ENCODE peak calls at places on chromosomes 6 and 20, in eight cellular contexts. One of them, this sample, is unnamed. For H3K4me1, the result is how much of the 10 kb centered on the place peaks cover.

GRCh38 chr6:162178666-162179065 is 548.9 kb downstream of the PRKN start:
- DNase-seq in heart left ventricle: no peak
- DNase-seq in SJSA1: no peak
- DNase-seq in breast epithelium: no peak
- DNase-seq in colonic mucosa: no peak
- DNase-seq in endodermal cell: no peak
- DNase-seq in adipocyte: no peak
- DNase-seq in effector memory CD4-positive, alpha-beta T cell: no peak
- DNase-seq in this sample: no peak

GRCh38 chr6:74631558-74631957 is 574.3 kb downstream of the COL12A1 start:
- DNase-seq in breast epithelium: no peak
- DNase-seq in SJSA1: no peak
- DNase-seq in colonic mucosa: no peak
- DNase-seq in adipocyte: no peak
- DNase-seq in effector memory CD4-positive, alpha-beta T cell: no peak
- DNase-seq in endodermal cell: no peak
- DNase-seq in heart left ventricle: no peak
- DNase-seq in this sample: no peak

GRCh38 chr6:10564975-10565374 is 43.8 kb downstream of the GCNT2 start:
- DNase-seq in SJSA1: no peak
- DNase-seq in endodermal cell: no peak
- DNase-seq in heart left ventricle: no peak
- DNase-seq in colonic mucosa: no peak
- DNase-seq in effector memory CD4-positive, alpha-beta T cell: no peak
- DNase-seq in adipocyte: no peak
- DNase-seq in breast epithelium: no peak
- DNase-seq in this sample: no peak

GRCh38 chr6:132063738-132064137 is 112.6 kb upstream of the CCN2 start:
- DNase-seq in endodermal cell: no peak
- DNase-seq in breast epithelium: no peak
- DNase-seq in SJSA1: peak
- DNase-seq in colonic mucosa: no peak
- DNase-seq in adipocyte: peak
- DNase-seq in heart left ventricle: no peak
- DNase-seq in effector memory CD4-positive, alpha-beta T cell: no peak
- DNase-seq in this sample: no peak

GRCh38 chr6:148713033-148713738 is 33.6 kb upstream of the UST start:
- DNase-seq in breast epithelium: no peak
- DNase-seq in endodermal cell: no peak
- DNase-seq in SJSA1: no peak
- DNase-seq in heart left ventricle: no peak
- DNase-seq in colonic mucosa: no peak
- DNase-seq in adipocyte: no peak
- DNase-seq in effector memory CD4-positive, alpha-beta T cell: no peak
- DNase-seq in this sample: no peak

GRCh38 chr6:63186970-63187369 is 24.3 kb upstream of the FKBP1C start:
- DNase-seq in endodermal cell: no peak
- DNase-seq in effector memory CD4-positive, alpha-beta T cell: no peak
- DNase-seq in colonic mucosa: no peak
- DNase-seq in adipocyte: no peak
- DNase-seq in SJSA1: no peak
- DNase-seq in heart left ventricle: no peak
- DNase-seq in breast epithelium: no peak
- DNase-seq in this sample: no peak

GRCh38 chr20:35523298-35523888 is 6.1 kb downstream of the C20orf173 start:
- DNase-seq in SJSA1: peak
- DNase-seq in endodermal cell: peak
- DNase-seq in effector memory CD4-positive, alpha-beta T cell: no peak
- DNase-seq in adipocyte: peak
- DNase-seq in colonic mucosa: no peak
- DNase-seq in heart left ventricle: no peak
- DNase-seq in breast epithelium: no peak
- DNase-seq in this sample: no peak

GRCh38 chr6:110255356-110255755 is 75.1 kb downstream of the CDC40 start:
- DNase-seq in endodermal cell: peak
- DNase-seq in colonic mucosa: no peak
- DNase-seq in heart left ventricle: no peak
- DNase-seq in effector memory CD4-positive, alpha-beta T cell: no peak
- DNase-seq in SJSA1: no peak
- DNase-seq in adipocyte: peak
- DNase-seq in breast epithelium: no peak
- DNase-seq in this sample: no peak

GRCh38 chr6:3287976-3288707 is 29.4 kb downstream of the PSMG4 start:
- DNase-seq in effector memory CD4-positive, alpha-beta T cell: no peak
- DNase-seq in heart left ventricle: no peak
- DNase-seq in endodermal cell: peak
- DNase-seq in breast epithelium: no peak
- DNase-seq in SJSA1: no peak
- DNase-seq in adipocyte: no peak
- DNase-seq in colonic mucosa: no peak
- DNase-seq in this sample: no peak

GRCh38 chr6:55175078-55175777 is 913 bp downstream of the HCRTR2 start:
- DNase-seq in SJSA1: no peak
- DNase-seq in breast epithelium: no peak
- DNase-seq in colonic mucosa: no peak
- DNase-seq in effector memory CD4-positive, alpha-beta T cell: no peak
- DNase-seq in heart left ventricle: no peak
- DNase-seq in adipocyte: no peak
- DNase-seq in endodermal cell: peak
- DNase-seq in this sample: no peak

GRCh38 chr6:43090557-43090952 is 14.4 kb downstream of the PTK7 start:
- DNase-seq in SJSA1: no peak
- DNase-seq in colonic mucosa: no peak
- DNase-seq in adipocyte: peak
- DNase-seq in breast epithelium: no peak
- DNase-seq in effector memory CD4-positive, alpha-beta T cell: no peak
- DNase-seq in heart left ventricle: no peak
- DNase-seq in endodermal cell: peak
- DNase-seq in this sample: no peak

GRCh38 chr6:141925001-141925400 is 207.7 kb upstream of the GJE1 start:
- DNase-seq in breast epithelium: no peak
- DNase-seq in adipocyte: peak
- DNase-seq in effector memory CD4-positive, alpha-beta T cell: no peak
- DNase-seq in heart left ventricle: no peak
- DNase-seq in SJSA1: no peak
- DNase-seq in endodermal cell: no peak
- DNase-seq in colonic mucosa: no peak
- DNase-seq in this sample: no peak

GRCh38 chr6:169997930-169998218 is 246.5 kb downstream of the ERMARD start:
- DNase-seq in effector memory CD4-positive, alpha-beta T cell: no peak
- DNase-seq in endodermal cell: no peak
- DNase-seq in SJSA1: peak
- DNase-seq in colonic mucosa: no peak
- DNase-seq in adipocyte: no peak
- DNase-seq in breast epithelium: peak
- DNase-seq in heart left ventricle: peak
- DNase-seq in this sample: peak

GRCh38 chr6:2766767-2767314 is 1.6 kb downstream of the WRNIP1 start:
- DNase-seq in breast epithelium: no peak
- DNase-seq in heart left ventricle: no peak
- DNase-seq in effector memory CD4-positive, alpha-beta T cell: no peak
- DNase-seq in SJSA1: no peak
- DNase-seq in adipocyte: peak
- DNase-seq in colonic mucosa: no peak
- DNase-seq in endodermal cell: no peak
- DNase-seq in this sample: no peak

GRCh38 chr6:84645563-84646266 is 118.7 kb downstream of the TBX18 start:
- DNase-seq in endodermal cell: no peak
- DNase-seq in breast epithelium: no peak
- DNase-seq in SJSA1: no peak
- DNase-seq in heart left ventricle: no peak
- DNase-seq in adipocyte: peak
- DNase-seq in colonic mucosa: no peak
- DNase-seq in effector memory CD4-positive, alpha-beta T cell: no peak
- DNase-seq in this sample: no peak

GRCh38 chr6:72941751-72942150 is 283.5 kb downstream of the KHDC1L start:
- DNase-seq in colonic mucosa: no peak
- DNase-seq in SJSA1: no peak
- DNase-seq in endodermal cell: no peak
- DNase-seq in heart left ventricle: no peak
- DNase-seq in effector memory CD4-positive, alpha-beta T cell: no peak
- DNase-seq in breast epithelium: no peak
- DNase-seq in adipocyte: no peak
- DNase-seq in this sample: no peak

GRCh38 chr6:108671790-108672189 is 111.1 kb downstream of the FOXO3 start:
- DNase-seq in breast epithelium: no peak
- DNase-seq in heart left ventricle: no peak
- DNase-seq in endodermal cell: no peak
- DNase-seq in colonic mucosa: no peak
- DNase-seq in adipocyte: no peak
- DNase-seq in effector memory CD4-positive, alpha-beta T cell: no peak
- DNase-seq in SJSA1: no peak
- DNase-seq in this sample: no peak
- H3K4me1 ChIP-seq in breast epithelium: under half
- H3K4me1 ChIP-seq in heart left ventricle: half or more
- H3K4me1 ChIP-seq in endodermal cell: under half
- H3K4me1 ChIP-seq in colonic mucosa: under half
- H3K4me1 ChIP-seq in adipocyte: under half
- H3K4me1 ChIP-seq in effector memory CD4-positive, alpha-beta T cell: under half
- H3K4me1 ChIP-seq in SJSA1: under half
- H3K4me1 ChIP-seq in this sample: half or more

GRCh38 chr6:4671587-4672115 is 104.6 kb upstream of the CDYL start:
- DNase-seq in SJSA1: no peak
- DNase-seq in heart left ventricle: no peak
- DNase-seq in colonic mucosa: peak
- DNase-seq in breast epithelium: no peak
- DNase-seq in endodermal cell: no peak
- DNase-seq in adipocyte: no peak
- DNase-seq in effector memory CD4-positive, alpha-beta T cell: no peak
- DNase-seq in this sample: no peak

GRCh38 chr6:4668271-4669179 is 107.7 kb upstream of the CDYL start:
- DNase-seq in breast epithelium: no peak
- DNase-seq in SJSA1: peak
- DNase-seq in adipocyte: no peak
- DNase-seq in heart left ventricle: no peak
- DNase-seq in effector memory CD4-positive, alpha-beta T cell: no peak
- DNase-seq in endodermal cell: peak
- DNase-seq in colonic mucosa: peak
- DNase-seq in this sample: no peak

GRCh38 chr6:4670295-4670694 is 105.9 kb upstream of the CDYL start:
- DNase-seq in colonic mucosa: peak
- DNase-seq in effector memory CD4-positive, alpha-beta T cell: no peak
- DNase-seq in breast epithelium: no peak
- DNase-seq in heart left ventricle: no peak
- DNase-seq in adipocyte: no peak
- DNase-seq in endodermal cell: no peak
- DNase-seq in SJSA1: no peak
- DNase-seq in this sample: no peak

GRCh38 chr6:4672772-4673171 is 103.4 kb upstream of the CDYL start:
- DNase-seq in heart left ventricle: no peak
- DNase-seq in adipocyte: peak
- DNase-seq in effector memory CD4-positive, alpha-beta T cell: no peak
- DNase-seq in colonic mucosa: peak
- DNase-seq in breast epithelium: no peak
- DNase-seq in SJSA1: no peak
- DNase-seq in endodermal cell: no peak
- DNase-seq in this sample: no peak

GRCh38 chr6:4670824-4671409 is 105.3 kb upstream of the CDYL start:
- DNase-seq in endodermal cell: no peak
- DNase-seq in SJSA1: no peak
- DNase-seq in colonic mucosa: peak
- DNase-seq in effector memory CD4-positive, alpha-beta T cell: no peak
- DNase-seq in breast epithelium: no peak
- DNase-seq in heart left ventricle: no peak
- DNase-seq in adipocyte: no peak
- DNase-seq in this sample: no peak
- H3K4me1 ChIP-seq in endodermal cell: under half
- H3K4me1 ChIP-seq in SJSA1: under half
- H3K4me1 ChIP-seq in colonic mucosa: under half
- H3K4me1 ChIP-seq in effector memory CD4-positive, alpha-beta T cell: under half
- H3K4me1 ChIP-seq in breast epithelium: under half
- H3K4me1 ChIP-seq in heart left ventricle: under half
- H3K4me1 ChIP-seq in adipocyte: under half
- H3K4me1 ChIP-seq in this sample: under half

GRCh38 chr6:71531006-71531405 is 242.4 kb downstream of the OGFRL1 start:
- DNase-seq in adipocyte: no peak
- DNase-seq in endodermal cell: no peak
- DNase-seq in breast epithelium: no peak
- DNase-seq in colonic mucosa: no peak
- DNase-seq in effector memory CD4-positive, alpha-beta T cell: no peak
- DNase-seq in SJSA1: no peak
- DNase-seq in heart left ventricle: no peak
- DNase-seq in this sample: no peak

GRCh38 chr6:71529026-71529425 is 240.4 kb downstream of the OGFRL1 start:
- DNase-seq in breast epithelium: no peak
- DNase-seq in effector memory CD4-positive, alpha-beta T cell: no peak
- DNase-seq in colonic mucosa: no peak
- DNase-seq in SJSA1: no peak
- DNase-seq in heart left ventricle: no peak
- DNase-seq in adipocyte: no peak
- DNase-seq in endodermal cell: no peak
- DNase-seq in this sample: no peak

GRCh38 chr6:71529769-71530168 is 241.2 kb downstream of the OGFRL1 start:
- DNase-seq in heart left ventricle: no peak
- DNase-seq in endodermal cell: no peak
- DNase-seq in adipocyte: no peak
- DNase-seq in effector memory CD4-positive, alpha-beta T cell: no peak
- DNase-seq in breast epithelium: no peak
- DNase-seq in SJSA1: no peak
- DNase-seq in colonic mucosa: no peak
- DNase-seq in this sample: no peak

GRCh38 chr6:71524201-71524600 is 235.6 kb downstream of the OGFRL1 start:
- DNase-seq in colonic mucosa: no peak
- DNase-seq in breast epithelium: no peak
- DNase-seq in adipocyte: peak
- DNase-seq in heart left ventricle: no peak
- DNase-seq in effector memory CD4-positive, alpha-beta T cell: no peak
- DNase-seq in SJSA1: no peak
- DNase-seq in endodermal cell: no peak
- DNase-seq in this sample: no peak

DNA sequence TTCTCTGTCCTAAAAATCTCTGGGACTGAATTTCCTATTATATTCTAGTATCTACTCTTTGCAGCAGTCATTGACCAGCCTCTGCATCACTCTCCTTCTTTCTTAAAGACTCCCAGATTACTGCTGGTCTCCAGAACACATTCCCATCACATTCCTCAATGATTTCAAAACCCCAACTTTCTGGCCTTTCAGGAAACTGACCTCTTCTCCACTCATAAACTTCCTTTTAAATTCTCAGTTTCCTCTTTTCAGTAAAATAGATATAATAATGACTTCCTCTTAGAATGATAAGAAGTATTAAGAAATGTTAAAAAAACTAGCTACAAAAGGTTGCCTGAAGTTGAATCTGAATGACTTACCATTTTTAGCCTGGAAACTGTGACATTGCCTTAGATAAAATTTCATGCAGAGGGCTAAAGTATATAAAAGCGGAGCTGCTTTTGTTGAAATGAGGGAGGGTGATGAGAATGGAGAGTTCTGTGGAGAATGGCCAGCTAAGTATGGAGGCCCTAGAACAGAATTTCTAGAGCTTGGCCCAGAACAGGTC is 239.3 kb downstream of the OGFRL1 start:
- DNase-seq in heart left ventricle: no peak
- DNase-seq in SJSA1: no peak
- DNase-seq in endodermal cell: no peak
- DNase-seq in adipocyte: no peak
- DNase-seq in colonic mucosa: no peak
- DNase-seq in effector memory CD4-positive, alpha-beta T cell: no peak
- DNase-seq in breast epithelium: no peak
- DNase-seq in this sample: no peak
- H3K4me1 ChIP-seq in heart left ventricle: under half
- H3K4me1 ChIP-seq in SJSA1: under half
- H3K4me1 ChIP-seq in endodermal cell: under half
- H3K4me1 ChIP-seq in adipocyte: under half
- H3K4me1 ChIP-seq in colonic mucosa: under half
- H3K4me1 ChIP-seq in effector memory CD4-positive, alpha-beta T cell: under half
- H3K4me1 ChIP-seq in breast epithelium: under half
- H3K4me1 ChIP-seq in this sample: under half

GRCh38 chr20:31671324-31671723 is 33.6 kb downstream of the COX4I2 start:
- DNase-seq in colonic mucosa: no peak
- DNase-seq in SJSA1: no peak
- DNase-seq in heart left ventricle: no peak
- DNase-seq in effector memory CD4-positive, alpha-beta T cell: no peak
- DNase-seq in adipocyte: no peak
- DNase-seq in endodermal cell: no peak
- DNase-seq in breast epithelium: no peak
- DNase-seq in this sample: no peak
- H3K4me1 ChIP-seq in colonic mucosa: under half
- H3K4me1 ChIP-seq in SJSA1: half or more
- H3K4me1 ChIP-seq in heart left ventricle: half or more
- H3K4me1 ChIP-seq in effector memory CD4-positive, alpha-beta T cell: under half
- H3K4me1 ChIP-seq in adipocyte: half or more
- H3K4me1 ChIP-seq in endodermal cell: under half
- H3K4me1 ChIP-seq in breast epithelium: under half
- H3K4me1 ChIP-seq in this sample: half or more

This sample was measured in upper lobe of right lung.